ENCODE peak calls at places on chromosome 3, in nine cellular contexts. G, Y, N, I, J, K, S, O and F are unnamed samples.

GRCh38 chr3:177419904-177420601 is 222.8 kb upstream of the TBL1XR1 start:
- DNase-seq in G (no peak), Y (no peak), N (no peak), I (no peak), J (no peak), K (no peak), S (no peak), O (no peak), F (no peak)

GRCh38 chr3:185959609-185960517 is 22.0 kb upstream of the TRA2B start:
- DNase-seq in G (no peak), Y (no peak), N (peak; percentile 46), I (no peak), J (no peak), K (peak; percentile 76), S (no peak), O (peak; percentile 22), F (no peak)

GRCh38 chr3:183584246-183584913 is 28.9 kb upstream of the KLHL6 start:
- DNase-seq in G (no peak), Y (no peak), N (peak; percentile 27), I (peak; percentile 66), J (peak; percentile 69), K (peak; percentile 82), S (no peak), O (no peak), F (no peak)

GRCh38 chr3:186569779-186570095 is 783 bp upstream of the DNAJB11 start:
- DNase-seq in G (no peak), Y (no peak), N (no peak), I (no peak), J (peak; percentile 11), K (no peak), S (no peak), O (no peak), F (no peak)

GRCh38 chr3:178785961-178786360 is 249.7 kb downstream of the KCNMB2 start:
- DNase-seq in G (no peak), Y (no peak), N (no peak), I (no peak), J (no peak), K (no peak), S (no peak), O (no peak), F (no peak)

GRCh38 chr3:175941352-175941751 is 1082.2 kb downstream of the NAALADL2 start:
- DNase-seq in G (no peak), Y (peak; percentile 25), N (no peak), I (no peak), J (peak; percentile 30), K (peak; percentile 0), S (no peak), O (no peak), F (no peak)

GRCh38 chr3:110928016-110928662 is 143.5 kb upstream of the NECTIN3 start:
- DNase-seq in G (no peak), Y (no peak), N (no peak), I (no peak), J (no peak), K (no peak), S (no peak), O (no peak), F (no peak)

GRCh38 chr3:152595975-152596832 is 238.7 kb upstream of the P2RY1 start:
- DNase-seq in G (no peak), Y (no peak), N (peak; percentile 65), I (peak; percentile 71), J (peak; percentile 71), K (peak; percentile 96), S (no peak), O (no peak), F (no peak)